ENCODE peak calls at places on chromosomes 4 and X, in eight cellular contexts. One of them, this sample, is unnamed.

GRCh38 chr4:142703694-142704309 is 142.3 kb downstream of the INPP4B start:
- DNase-seq in fibroblast of mammary gland: no peak
- DNase-seq in left cardiac atrium: no peak
- DNase-seq in NCI-H2081: no peak
- DNase-seq in iris pigment epithelial cell: no peak
- DNase-seq in BE2C: no peak
- DNase-seq in astrocyte of the spinal cord: no peak
- DNase-seq in T-helper 9 cell: peak
- DNase-seq in this sample: no peak

GRCh38 chr4:135354876-135355275 is 1153.3 kb upstream of the PABPC4L start:
- DNase-seq in fibroblast of mammary gland: no peak
- DNase-seq in left cardiac atrium: no peak
- DNase-seq in NCI-H2081: no peak
- DNase-seq in iris pigment epithelial cell: peak
- DNase-seq in BE2C: no peak
- DNase-seq in astrocyte of the spinal cord: peak
- DNase-seq in T-helper 9 cell: no peak
- DNase-seq in this sample: peak

GRCh38 chr4:89556596-89557305 is 249.2 kb upstream of the GPRIN3 start:
- DNase-seq in fibroblast of mammary gland: peak
- DNase-seq in left cardiac atrium: no peak
- DNase-seq in NCI-H2081: no peak
- DNase-seq in iris pigment epithelial cell: peak
- DNase-seq in BE2C: no peak
- DNase-seq in astrocyte of the spinal cord: no peak
- DNase-seq in T-helper 9 cell: no peak
- DNase-seq in this sample: no peak

GRCh38 chrX:68693481-68694410 is 46.3 kb downstream of the STARD8 start:
- DNase-seq in fibroblast of mammary gland: peak
- DNase-seq in left cardiac atrium: peak
- DNase-seq in NCI-H2081: no peak
- DNase-seq in iris pigment epithelial cell: peak
- DNase-seq in BE2C: peak
- DNase-seq in astrocyte of the spinal cord: peak
- DNase-seq in T-helper 9 cell: no peak
- DNase-seq in this sample: peak

GRCh38 chrX:40278340-40279090 is 180.8 kb upstream of the BCOR start:
- DNase-seq in fibroblast of mammary gland: no peak
- DNase-seq in left cardiac atrium: no peak
- DNase-seq in NCI-H2081: no peak
- DNase-seq in iris pigment epithelial cell: peak
- DNase-seq in BE2C: no peak
- DNase-seq in astrocyte of the spinal cord: peak
- DNase-seq in T-helper 9 cell: peak
- DNase-seq in this sample: peak

GRCh38 chrX:76126851-76127250 is 46.0 kb upstream of the PBDC1 start:
- DNase-seq in fibroblast of mammary gland: no peak
- DNase-seq in left cardiac atrium: no peak
- DNase-seq in NCI-H2081: no peak
- DNase-seq in iris pigment epithelial cell: no peak
- DNase-seq in BE2C: no peak
- DNase-seq in astrocyte of the spinal cord: no peak
- DNase-seq in T-helper 9 cell: no peak
- DNase-seq in this sample: no peak

GRCh38 chr4:73899321-73899720 is 30.1 kb downstream of the CXCL1 start:
- DNase-seq in fibroblast of mammary gland: no peak
- DNase-seq in left cardiac atrium: no peak
- DNase-seq in NCI-H2081: no peak
- DNase-seq in iris pigment epithelial cell: no peak
- DNase-seq in BE2C: no peak
- DNase-seq in astrocyte of the spinal cord: no peak
- DNase-seq in T-helper 9 cell: no peak
- DNase-seq in this sample: no peak

GRCh38 chr4:176988226-176988625 is 195.5 kb upstream of the VEGFC start:
- DNase-seq in fibroblast of mammary gland: peak
- DNase-seq in left cardiac atrium: no peak
- DNase-seq in NCI-H2081: peak
- DNase-seq in iris pigment epithelial cell: peak
- DNase-seq in BE2C: no peak
- DNase-seq in astrocyte of the spinal cord: peak
- DNase-seq in T-helper 9 cell: no peak
- DNase-seq in this sample: peak

GRCh38 chrX:12881914-12882313 is 15.0 kb downstream of the TLR7 start:
- DNase-seq in fibroblast of mammary gland: no peak
- DNase-seq in left cardiac atrium: no peak
- DNase-seq in NCI-H2081: no peak
- DNase-seq in iris pigment epithelial cell: no peak
- DNase-seq in BE2C: no peak
- DNase-seq in astrocyte of the spinal cord: no peak
- DNase-seq in T-helper 9 cell: no peak
- DNase-seq in this sample: no peak

GRCh38 chrX:3609800-3610199 is 103.6 kb downstream of the PRKX start:
- DNase-seq in fibroblast of mammary gland: peak
- DNase-seq in left cardiac atrium: no peak
- DNase-seq in NCI-H2081: no peak
- DNase-seq in iris pigment epithelial cell: peak
- DNase-seq in BE2C: no peak
- DNase-seq in astrocyte of the spinal cord: peak
- DNase-seq in T-helper 9 cell: no peak
- DNase-seq in this sample: peak

GRCh38 chr4:185803015-185803414 is 9.0 kb downstream of the SORBS2 start:
- DNase-seq in fibroblast of mammary gland: no peak
- DNase-seq in left cardiac atrium: no peak
- DNase-seq in NCI-H2081: no peak
- DNase-seq in iris pigment epithelial cell: peak
- DNase-seq in BE2C: no peak
- DNase-seq in astrocyte of the spinal cord: no peak
- DNase-seq in T-helper 9 cell: no peak
- DNase-seq in this sample: no peak

GRCh38 chr4:82124365-82124764 is 249.4 kb downstream of the HNRNPD start:
- DNase-seq in fibroblast of mammary gland: no peak
- DNase-seq in left cardiac atrium: no peak
- DNase-seq in NCI-H2081: no peak
- DNase-seq in iris pigment epithelial cell: no peak
- DNase-seq in BE2C: peak
- DNase-seq in astrocyte of the spinal cord: no peak
- DNase-seq in T-helper 9 cell: no peak
- DNase-seq in this sample: no peak

GRCh38 chrX:155612312-155613224 is at the start of gene TMLHE:
- DNase-seq in fibroblast of mammary gland: peak
- DNase-seq in left cardiac atrium: peak
- DNase-seq in NCI-H2081: peak
- DNase-seq in iris pigment epithelial cell: peak
- DNase-seq in BE2C: peak
- DNase-seq in astrocyte of the spinal cord: peak
- DNase-seq in T-helper 9 cell: peak
- DNase-seq in this sample: peak

GRCh38 chr4:71375494-71375893 is 36.7 kb downstream of the SLC4A4 start:
- DNase-seq in fibroblast of mammary gland: no peak
- DNase-seq in left cardiac atrium: no peak
- DNase-seq in NCI-H2081: no peak
- DNase-seq in iris pigment epithelial cell: no peak
- DNase-seq in BE2C: no peak
- DNase-seq in astrocyte of the spinal cord: no peak
- DNase-seq in T-helper 9 cell: no peak
- DNase-seq in this sample: no peak

GRCh38 chr4:115279300-115279699 is 165.9 kb upstream of the NDST4 start:
- DNase-seq in fibroblast of mammary gland: no peak
- DNase-seq in left cardiac atrium: no peak
- DNase-seq in NCI-H2081: no peak
- DNase-seq in iris pigment epithelial cell: no peak
- DNase-seq in BE2C: no peak
- DNase-seq in astrocyte of the spinal cord: no peak
- DNase-seq in T-helper 9 cell: no peak
- DNase-seq in this sample: no peak

GRCh38 chrX:140343226-140343873 is 161.5 kb downstream of the SOX3 start:
- DNase-seq in fibroblast of mammary gland: no peak
- DNase-seq in left cardiac atrium: no peak
- DNase-seq in NCI-H2081: no peak
- DNase-seq in iris pigment epithelial cell: peak
- DNase-seq in BE2C: no peak
- DNase-seq in astrocyte of the spinal cord: peak
- DNase-seq in T-helper 9 cell: no peak
- DNase-seq in this sample: peak

GRCh38 chr4:67549123-67549522 is 3.8 kb upstream of the CENPC start:
- DNase-seq in fibroblast of mammary gland: peak
- DNase-seq in left cardiac atrium: no peak
- DNase-seq in NCI-H2081: no peak
- DNase-seq in iris pigment epithelial cell: peak
- DNase-seq in BE2C: no peak
- DNase-seq in astrocyte of the spinal cord: no peak
- DNase-seq in T-helper 9 cell: no peak
- DNase-seq in this sample: peak

GRCh38 chrX:40098264-40099045 is 697 bp upstream of the BCOR start:
- DNase-seq in fibroblast of mammary gland: no peak
- DNase-seq in left cardiac atrium: no peak
- DNase-seq in NCI-H2081: peak
- DNase-seq in iris pigment epithelial cell: peak
- DNase-seq in BE2C: peak
- DNase-seq in astrocyte of the spinal cord: peak
- DNase-seq in T-helper 9 cell: peak
- DNase-seq in this sample: peak

GRCh38 chr4:25795091-25795490 is 67.7 kb downstream of the SEL1L3 start:
- DNase-seq in fibroblast of mammary gland: no peak
- DNase-seq in left cardiac atrium: no peak
- DNase-seq in NCI-H2081: no peak
- DNase-seq in iris pigment epithelial cell: no peak
- DNase-seq in BE2C: no peak
- DNase-seq in astrocyte of the spinal cord: no peak
- DNase-seq in T-helper 9 cell: no peak
- DNase-seq in this sample: no peak